ENCODE peak calls at places on chromosomes 5 and 9, in nine cellular contexts. K, G, L, O, A, M, B, U and R are unnamed samples.

GRCh38 chr5:179400020-179400419 is 54.8 kb upstream of the ADAMTS2 start:
- DNase-seq in M (no peak), G (no peak), K (no peak), U (no peak), O (no peak), B (peak), A (no peak), L (no peak), R (no peak)

GRCh38 chr5:177458912-177459350 is 12.3 kb downstream of the PRR7 start:
- DNase-seq in B (peak), L (no peak), A (no peak), K (no peak), G (no peak), M (no peak), U (no peak), O (no peak), R (no peak)

GRCh38 chr9:112601646-112602045 is 115.0 kb downstream of the KIAA1958 start:
- DNase-seq in G (no peak), M (no peak), B (no peak), O (no peak), A (no peak), K (no peak), U (no peak), L (peak), R (no peak)

GRCh38 chr5:112492291-112492690 is 73.2 kb upstream of the EPB41L4A start:
- DNase-seq in O (peak), G (peak), A (no peak), K (no peak), L (peak), B (peak), M (no peak), U (no peak), R (no peak)

GRCh38 chr9:22136446-22137140 is 127.5 kb upstream of the CDKN2B start:
- DNase-seq in O (no peak), U (no peak), G (no peak), M (no peak), B (no peak), K (no peak), A (no peak), L (peak), R (no peak)

GRCh38 chr5:58150936-58151335 is 308.9 kb downstream of the PLK2 start:
- DNase-seq in U (no peak), L (no peak), M (no peak), A (no peak), G (no peak), B (no peak), O (no peak), K (no peak), R (no peak)

GRCh38 chr9:136283291-136284235 is 20.3 kb downstream of the CCDC187 start:
- DNase-seq in A (peak), O (peak), K (peak), M (peak), L (no peak), B (peak), G (peak), U (peak), R (no peak)

GRCh38 chr5:7494446-7495132 is 98.7 kb downstream of the ADCY2 start:
- DNase-seq in O (no peak), B (peak), U (no peak), K (no peak), M (no peak), G (no peak), L (no peak), A (no peak), R (no peak)

GRCh38 chr5:148829248-148829594 is 2.8 kb downstream of the ADRB2 start:
- DNase-seq in L (no peak), U (no peak), B (no peak), A (no peak), G (no peak), O (no peak), K (no peak), M (no peak), R (no peak)

GRCh38 chr5:140418862-140419520 is 17.4 kb downstream of the ANKHD1 start:
- DNase-seq in B (no peak), M (no peak), U (no peak), G (no peak), L (no peak), O (no peak), A (no peak), K (no peak), R (no peak)

GRCh38 chr9:104071589-104071988 is 22.5 kb upstream of the SMC2 start:
- DNase-seq in A (no peak), G (no peak), B (no peak), M (no peak), O (no peak), U (no peak), L (no peak), K (no peak), R (no peak)